ENCODE peak calls at places on chromosomes 5 and 9, in nine cellular contexts. H is pulmonary artery endothelial cell, T is RPMI8226, L is ecto neural progenitor cell, U is cardiac muscle cell, J is left ventricle myocardium inferior, Q is EL, R is SK-MEL-5, Y is upper lobe of right lung. D is an unnamed sample.
A peak's percentile ranks its signal among the peaks of the same experiment; 100 is the strongest.

GRCh38 chr5:139458580-139459407 is 3.7 kb downstream of the ECSCR start:
- DNase-seq in L (no peak), Y (no peak), U (peak; percentile 57), H (no peak), Q (peak; percentile 82), J (no peak), T (no peak), R (no peak), D (no peak)

GRCh38 chr5:95846554-95847260 is 24.2 kb upstream of the GLRX start:
- DNase-seq in R (peak; percentile 84), Q (peak; percentile 75), J (peak; percentile 32), L (peak; percentile 69), Y (no peak), T (peak; percentile 81), H (no peak), U (peak; percentile 87), D (no peak)

GRCh38 chr5:50684721-50685120 is 18.3 kb downstream of the PARP8 start:
- DNase-seq in T (no peak), Y (no peak), L (no peak), R (no peak), U (no peak), Q (no peak), J (no peak), H (no peak), D (no peak)

GRCh38 chr5:96043471-96043870 is 81.8 kb upstream of the ELL2 start:
- DNase-seq in U (no peak), R (no peak), H (no peak), J (no peak), T (no peak), Q (no peak), L (no peak), Y (no peak), D (no peak)

GRCh38 chr9:3436629-3437028 is 89.2 kb downstream of the RFX3 start:
- DNase-seq in L (no peak), H (no peak), U (peak; percentile 30), Y (no peak), J (no peak), Q (peak; percentile 52), T (no peak), R (no peak), D (no peak)

GRCh38 chr9:111429175-111429574 is 55.0 kb downstream of the ECPAS start:
- DNase-seq in J (no peak), H (no peak), T (no peak), Y (no peak), R (no peak), Q (peak; percentile 6), U (no peak), L (no peak), D (no peak)

GRCh38 chr9:14096182-14096922 is 217.6 kb downstream of the NFIB start:
- DNase-seq in Q (peak; percentile 17), H (peak; percentile 91), T (no peak), J (no peak), L (no peak), Y (no peak), R (peak; percentile 53), U (peak; percentile 83), D (no peak)

GRCh38 chr5:110751902-110752762 is 13.3 kb downstream of the SLC25A46 start:
- DNase-seq in R (no peak), H (no peak), Y (no peak), U (no peak), T (no peak), L (no peak), J (no peak), Q (no peak), D (no peak)

GRCh38 chr9:12878342-12878978 is 103.6 kb downstream of the LURAP1L start:
- DNase-seq in R (no peak), Y (no peak), U (no peak), H (no peak), T (no peak), J (no peak), L (no peak), Q (no peak), D (no peak)

GRCh38 chr5:34743878-34744277 is 87.8 kb downstream of the RAI14 start:
- DNase-seq in U (peak; percentile 82), L (no peak), R (no peak), T (no peak), Y (no peak), H (no peak), Q (peak; percentile 98), J (no peak), D (no peak)

GRCh38 chr5:142070734-142071133 is 37.8 kb upstream of the NDFIP1 start:
- DNase-seq in H (no peak), J (no peak), Q (no peak), U (no peak), L (no peak), T (no peak), R (no peak), Y (no peak), D (no peak)

GRCh38 chr5:178328826-178329225 is 96.2 kb upstream of the PHYKPL start:
- DNase-seq in H (no peak), Y (peak; percentile 19), U (no peak), Q (no peak), T (no peak), R (no peak), L (no peak), J (no peak), D (no peak)

GRCh38 chr9:136023401-136024225 is 62.4 kb upstream of the UBAC1 start:
- DNase-seq in R (no peak), Y (peak; percentile 66), H (peak; percentile 60), J (peak; percentile 83), U (peak; percentile 83), Q (peak; percentile 42), L (no peak), T (no peak), D (no peak)

GRCh38 chr5:112738180-112738560 is 485 bp downstream of the APC start:
- DNase-seq in H (no peak), R (peak; percentile 49), Q (peak; percentile 12), Y (no peak), T (peak; percentile 64), J (no peak), U (peak; percentile 6), L (no peak), D (no peak)

GRCh38 chr5:158819840-158820620 is 279.7 kb downstream of the EBF1 start:
- DNase-seq in Y (no peak), J (no peak), H (no peak), Q (peak; percentile 71), R (no peak), U (peak; percentile 57), T (no peak), L (no peak), D (no peak)

GRCh38 chr5:15669826-15670225 is 169.8 kb downstream of the FBXL7 start:
- DNase-seq in J (no peak), R (no peak), H (no peak), Y (no peak), U (no peak), Q (no peak), L (no peak), T (no peak), D (no peak)

GRCh38 chr5:141876628-141877477 is 1.4 kb downstream of the PCDH1 start:
- DNase-seq in J (no peak), L (peak; percentile 66), T (no peak), R (no peak), Y (peak; percentile 87), U (no peak), Q (no peak), H (no peak), D (no peak)

GRCh38 chr9:110615526-110615925 is 36.0 kb upstream of the SVEP1 start:
- DNase-seq in Y (no peak), Q (peak; percentile 64), L (no peak), T (no peak), R (no peak), H (no peak), U (peak; percentile 51), J (no peak), D (no peak)

D was measured in vagina.